ENCODE peak calls at places on chromosomes 3 and 15, in four cellular contexts. One of them, this sample, is unnamed.

GRCh38 chr3:112676659-112677234 is 35.8 kb upstream of the CCDC80 start:
- DNase-seq in colonic mucosa: peak; percentile 42
- DNase-seq in stomach: peak; percentile 50
- DNase-seq in ovary: peak; percentile 43
- DNase-seq in this sample: no peak

GRCh38 chr3:182523836-182524235 is 269.5 kb upstream of the ATP11B start:
- DNase-seq in colonic mucosa: no peak
- DNase-seq in ovary: no peak
- DNase-seq in stomach: no peak
- DNase-seq in this sample: no peak

GRCh38 chr3:71294919-71295318 is 288.6 kb downstream of the FOXP1 start:
- DNase-seq in ovary: no peak
- DNase-seq in stomach: no peak
- DNase-seq in colonic mucosa: no peak
- DNase-seq in this sample: no peak

GRCh38 chr15:68249058-68249713 is 19.7 kb upstream of the CLN6 start:
- DNase-seq in colonic mucosa: no peak
- DNase-seq in stomach: no peak
- DNase-seq in ovary: no peak
- DNase-seq in this sample: no peak

GRCh38 chr3:14836049-14836468 is 17.3 kb downstream of the FGD5 start:
- DNase-seq in colonic mucosa: peak; percentile 48
- DNase-seq in ovary: peak; percentile 84
- DNase-seq in stomach: peak; percentile 28
- DNase-seq in this sample: no peak

GRCh38 chr3:101842245-101842934 is 6.9 kb upstream of the NFKBIZ start:
- DNase-seq in colonic mucosa: no peak
- DNase-seq in stomach: no peak
- DNase-seq in ovary: no peak
- DNase-seq in this sample: no peak

GRCh38 chr15:31398677-31399260 is 72.1 kb downstream of the KLF13 start:
- DNase-seq in colonic mucosa: peak; percentile 76
- DNase-seq in ovary: no peak
- DNase-seq in stomach: no peak
- DNase-seq in this sample: no peak

GRCh38 chr3:123421353-123422174 is 27.3 kb downstream of the ADCY5 start:
- DNase-seq in ovary: peak; percentile 57
- DNase-seq in colonic mucosa: peak; percentile 53
- DNase-seq in stomach: no peak
- DNase-seq in this sample: no peak

GRCh38 chr3:107216711-107217110 is 160.5 kb upstream of the CCDC54 start:
- DNase-seq in ovary: peak; percentile 58
- DNase-seq in stomach: no peak
- DNase-seq in colonic mucosa: no peak
- DNase-seq in this sample: no peak

GRCh38 chr15:66076591-66077319 is 176.8 kb downstream of the MEGF11 start:
- DNase-seq in colonic mucosa: no peak
- DNase-seq in stomach: no peak
- DNase-seq in ovary: no peak
- DNase-seq in this sample: no peak

GRCh38 chr3:9930804-9931418 is 2.7 kb upstream of the CRELD1 start:
- DNase-seq in ovary: no peak
- DNase-seq in stomach: no peak
- DNase-seq in colonic mucosa: no peak
- DNase-seq in this sample: no peak

GRCh38 chr3:146250449-146251382 is at the start of gene PLSCR4:
- DNase-seq in stomach: peak; percentile 60
- DNase-seq in colonic mucosa: peak; percentile 90
- DNase-seq in ovary: peak; percentile 83
- DNase-seq in this sample: peak; percentile 85

GRCh38 chr3:61333562-61333961 is 82.3 kb upstream of the FHIT start:
- DNase-seq in stomach: no peak
- DNase-seq in ovary: no peak
- DNase-seq in colonic mucosa: no peak
- DNase-seq in this sample: no peak

GRCh38 chr3:129688310-129688895 is 81.9 kb upstream of the PLXND1 start:
- DNase-seq in stomach: peak; percentile 84
- DNase-seq in ovary: peak; percentile 75
- DNase-seq in colonic mucosa: peak; percentile 28
- DNase-seq in this sample: peak; percentile 74

GRCh38 chr3:8555705-8556314 is 54.2 kb downstream of the LMCD1 start:
- DNase-seq in colonic mucosa: no peak
- DNase-seq in ovary: no peak
- DNase-seq in stomach: no peak
- DNase-seq in this sample: no peak

GRCh38 chr15:101027273-101027901 is 108.2 kb downstream of the LRRK1 start:
- DNase-seq in ovary: no peak
- DNase-seq in colonic mucosa: peak; percentile 14
- DNase-seq in stomach: peak; percentile 25
- DNase-seq in this sample: peak; percentile 41

GRCh38 chr3:122902326-122902725 is 107.5 kb downstream of the SLC49A4 start:
- DNase-seq in stomach: no peak
- DNase-seq in colonic mucosa: no peak
- DNase-seq in ovary: no peak
- DNase-seq in this sample: no peak

GRCh38 chr3:48428863-48429415 is 947 bp downstream of the PLXNB1 start:
- DNase-seq in ovary: peak; percentile 71
- DNase-seq in colonic mucosa: peak; percentile 69
- DNase-seq in stomach: peak; percentile 40
- DNase-seq in this sample: no peak

GRCh38 chr3:11554666-11555065 is 89.0 kb downstream of the VGLL4 start:
- DNase-seq in ovary: no peak
- DNase-seq in stomach: no peak
- DNase-seq in colonic mucosa: no peak
- DNase-seq in this sample: no peak

GRCh38 chr3:15331606-15332404 is 581 bp downstream of the SH3BP5 start:
- DNase-seq in ovary: peak; percentile 51
- DNase-seq in stomach: peak; percentile 32
- DNase-seq in colonic mucosa: no peak
- DNase-seq in this sample: peak; percentile 80

GRCh38 chr3:74591946-74592345 is 22.5 kb downstream of the CNTN3 start:
- DNase-seq in ovary: no peak
- DNase-seq in colonic mucosa: no peak
- DNase-seq in stomach: no peak
- DNase-seq in this sample: no peak

GRCh38 chr15:56528136-56528535 is 63.2 kb upstream of the MNS1 start:
- DNase-seq in ovary: no peak
- DNase-seq in colonic mucosa: no peak
- DNase-seq in stomach: no peak
- DNase-seq in this sample: no peak

GRCh38 chr15:85125056-85125661 is 143.5 kb downstream of the PDE8A start:
- DNase-seq in colonic mucosa: no peak
- DNase-seq in stomach: no peak
- DNase-seq in ovary: no peak
- DNase-seq in this sample: no peak

GRCh38 chr3:13831386-13831996 is 48.4 kb downstream of the WNT7A start:
- DNase-seq in ovary: no peak
- DNase-seq in stomach: no peak
- DNase-seq in colonic mucosa: no peak
- DNase-seq in this sample: no peak

GRCh38 chr3:133209871-133210550 is 171.8 kb downstream of the TMEM108 start:
- DNase-seq in colonic mucosa: no peak
- DNase-seq in ovary: no peak
- DNase-seq in stomach: no peak
- DNase-seq in this sample: no peak

GRCh38 chr3:21054064-21054463 is 696.9 kb downstream of the ZNF385D start:
- DNase-seq in ovary: no peak
- DNase-seq in colonic mucosa: no peak
- DNase-seq in stomach: no peak
- DNase-seq in this sample: no peak

GRCh38 chr15:49521802-49522201 is 98.8 kb downstream of the FGF7 start:
- DNase-seq in colonic mucosa: no peak
- DNase-seq in ovary: no peak
- DNase-seq in stomach: no peak
- DNase-seq in this sample: no peak
- TF ChIP-seq CTCF in colonic mucosa: no peak
- TF ChIP-seq CTCF in ovary: no peak
- TF ChIP-seq CTCF in stomach: no peak
- TF ChIP-seq CTCF in this sample: no peak

GRCh38 chr3:135538123-135538522 is 427.4 kb upstream of the PPP2R3A start:
- DNase-seq in ovary: no peak
- DNase-seq in colonic mucosa: no peak
- DNase-seq in stomach: no peak
- DNase-seq in this sample: no peak

GRCh38 chr3:135539351-135539750 is 426.2 kb upstream of the PPP2R3A start:
- DNase-seq in ovary: no peak
- DNase-seq in colonic mucosa: no peak
- DNase-seq in stomach: no peak
- DNase-seq in this sample: no peak

DNA sequence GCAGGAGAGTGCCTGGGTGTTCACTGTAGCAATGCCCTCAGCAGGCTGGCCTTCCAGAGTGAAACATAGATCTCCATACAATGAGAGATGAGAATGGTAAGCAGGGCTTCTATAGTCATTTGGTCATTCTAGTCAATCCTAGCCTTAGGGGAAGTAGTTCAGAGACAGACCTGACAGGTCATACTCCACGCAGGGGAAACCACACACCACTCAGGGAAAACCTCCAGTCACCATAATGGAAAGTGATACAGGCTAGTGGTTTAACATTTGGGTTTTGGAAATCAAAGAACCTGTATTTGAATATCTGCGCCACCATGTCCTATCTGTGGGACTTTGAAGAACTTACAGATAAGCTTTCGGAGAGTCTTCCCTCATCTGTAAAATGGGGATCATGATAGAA is 425.7 kb upstream of the PPP2R3A start:
- DNase-seq in stomach: no peak
- DNase-seq in colonic mucosa: no peak
- DNase-seq in ovary: no peak
- DNase-seq in this sample: no peak
- H3K4me3 ChIP-seq in stomach: no peak overlapping the region
- H3K4me3 ChIP-seq in colonic mucosa: no peak overlapping the region
- H3K4me3 ChIP-seq in ovary: no peak overlapping the region
- H3K4me3 ChIP-seq in this sample: no peak overlapping the region

DNA sequence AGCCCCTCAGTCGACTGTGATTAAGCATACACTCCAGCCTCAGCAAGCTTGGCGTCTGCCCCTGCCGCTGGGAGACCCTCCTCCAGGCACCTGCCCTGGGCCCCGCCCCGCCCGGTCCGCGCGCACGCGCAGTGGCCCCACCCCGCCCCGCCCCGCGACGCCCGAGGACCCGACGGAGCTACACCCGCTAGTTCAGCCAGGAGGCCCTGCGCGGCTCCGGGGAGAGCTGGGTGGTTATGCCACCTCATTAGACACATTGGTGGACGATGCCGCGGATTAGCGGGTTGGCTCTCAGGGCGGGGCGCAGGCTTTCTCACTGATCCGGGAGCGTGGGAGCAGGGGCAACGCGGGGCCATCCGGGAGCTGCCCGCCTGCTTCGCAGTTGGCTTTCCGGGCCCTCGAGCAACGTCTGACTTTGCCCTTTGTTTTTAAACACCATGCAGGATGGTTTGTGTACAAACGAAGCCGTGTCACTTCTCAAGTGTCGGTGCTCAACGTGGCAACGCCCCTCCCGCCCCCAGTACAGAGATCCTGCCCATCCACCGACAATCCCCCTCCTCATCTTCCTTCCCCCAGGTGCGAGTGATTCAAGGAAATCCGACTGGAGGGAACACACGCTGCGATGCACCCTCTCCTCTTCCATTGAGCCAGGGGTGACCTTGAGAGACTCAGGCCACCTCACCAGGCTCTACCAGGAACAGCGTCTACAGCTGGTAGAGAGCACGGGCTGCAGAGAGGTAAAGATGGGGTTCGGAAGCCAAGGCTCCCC is 109.3 kb downstream of the SHQ1 start:
- DNase-seq in colonic mucosa: peak; percentile 76
- DNase-seq in stomach: peak; percentile 50
- DNase-seq in ovary: no peak
- DNase-seq in this sample: no peak
- TF ChIP-seq CTCF in colonic mucosa: no peak
- TF ChIP-seq CTCF in stomach: no peak
- TF ChIP-seq CTCF in ovary: no peak
- TF ChIP-seq CTCF in this sample: no peak

GRCh38 chr3:152564454-152564853 is 270.5 kb upstream of the P2RY1 start:
- DNase-seq in colonic mucosa: no peak
- DNase-seq in ovary: no peak
- DNase-seq in stomach: no peak
- DNase-seq in this sample: no peak
- H3K4me3 ChIP-seq in colonic mucosa: no peak overlapping the region
- H3K4me3 ChIP-seq in ovary: no peak overlapping the region
- H3K4me3 ChIP-seq in stomach: no peak overlapping the region
- H3K4me3 ChIP-seq in this sample: no peak overlapping the region

DNA sequence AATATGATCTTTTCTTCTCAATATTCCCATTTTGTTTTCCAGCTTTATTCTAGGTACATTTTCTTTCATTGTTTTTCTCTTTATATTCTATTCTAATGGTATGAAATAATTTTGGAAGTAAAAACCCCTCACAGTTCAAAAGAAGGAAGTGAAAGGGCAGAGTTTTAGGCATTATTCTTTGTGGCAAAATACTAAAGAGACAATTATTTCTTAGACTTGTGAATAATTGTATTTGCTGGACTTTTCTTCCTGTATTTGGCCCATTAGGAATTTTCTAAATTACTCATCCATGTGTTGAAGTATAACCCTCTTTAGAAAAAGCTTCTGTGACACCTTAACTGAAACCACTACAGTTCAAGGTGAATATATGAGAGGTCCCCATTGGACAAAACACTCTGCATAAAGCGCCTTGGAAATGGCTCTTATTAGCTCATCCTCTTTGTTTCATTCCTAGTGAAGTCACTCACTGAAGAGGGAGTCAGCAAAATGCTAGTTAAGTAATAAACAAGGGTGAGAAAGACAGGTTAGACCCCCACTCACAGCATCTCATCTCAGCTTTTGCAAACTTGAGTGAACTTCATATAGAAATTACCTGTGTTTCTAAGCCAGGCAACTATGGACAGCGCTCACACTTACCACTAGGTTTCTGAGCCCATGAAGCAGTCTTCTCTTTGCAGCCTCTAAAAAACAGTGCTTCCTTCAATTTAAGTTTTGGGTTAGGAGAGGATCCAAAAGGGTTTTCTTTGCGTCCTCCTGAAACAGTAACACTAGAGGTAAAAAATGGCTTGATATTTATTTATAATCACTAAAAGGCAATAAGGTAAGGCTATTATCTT is 327.5 kb downstream of the ARPP21 start:
- DNase-seq in stomach: no peak
- DNase-seq in ovary: no peak
- DNase-seq in colonic mucosa: no peak
- DNase-seq in this sample: no peak
- TF ChIP-seq CTCF in stomach: no peak
- TF ChIP-seq CTCF in ovary: no peak
- TF ChIP-seq CTCF in colonic mucosa: no peak
- TF ChIP-seq CTCF in this sample: no peak

This sample was measured in coronary artery.